ENCODE peak calls at places on chromosomes 6 and 20, in nine cellular contexts. D is PC-3, N is ovary, U is Panc1, G is astrocyte of the spinal cord, W is epithelial cell of proximal tubule, S is RWPE2, A is astrocyte of the cerebellum, V is cardiac muscle cell. Y is an unnamed sample.

GRCh38 chr20:53926428-53927028 is 143.9 kb downstream of the BCAS1 start:
- DNase-seq in A (peak), N (no peak), V (no peak), D (peak), G (peak), U (peak), S (peak), W (peak), Y (no peak)

GRCh38 chr20:33165416-33166055 is 2.4 kb upstream of the BPIFA2 start:
- DNase-seq in N (no peak), A (no peak), U (no peak), S (no peak), W (no peak), D (no peak), G (no peak), V (no peak), Y (no peak)

GRCh38 chr6:41475737-41476357 is 70.3 kb upstream of the FOXP4 start:
- DNase-seq in U (no peak), W (no peak), G (no peak), V (no peak), N (no peak), A (no peak), D (peak), S (no peak), Y (no peak)

GRCh38 chr20:50930139-50931047 is 844 bp downstream of the ADNP start:
- DNase-seq in A (no peak), V (peak), U (no peak), S (peak), G (no peak), D (no peak), N (peak), W (no peak), Y (no peak)

GRCh38 chr20:31674895-31675827 is 37.4 kb downstream of the COX4I2 start:
- DNase-seq in A (peak), U (no peak), D (peak), S (peak), G (peak), W (no peak), N (peak), V (no peak), Y (peak)

GRCh38 chr6:106156863-106157262 is 70.7 kb downstream of the PRDM1 start:
- DNase-seq in A (no peak), G (no peak), N (no peak), V (no peak), S (no peak), U (no peak), W (no peak), D (no peak), Y (no peak)

GRCh38 chr20:50654899-50655298 is 36.4 kb downstream of the RIPOR3 start:
- DNase-seq in S (no peak), W (no peak), U (no peak), V (no peak), G (peak), N (peak), A (no peak), D (no peak), Y (no peak)

GRCh38 chr20:38307371-38308046 is 3.6 kb downstream of the BPI start:
- DNase-seq in S (no peak), W (no peak), N (no peak), U (no peak), V (no peak), A (no peak), D (no peak), G (peak), Y (no peak)

GRCh38 chr6:132919476-132919875 is 105.1 kb downstream of the RPS12 start:
- DNase-seq in W (peak), D (peak), V (peak), U (no peak), A (peak), G (peak), S (no peak), N (peak), Y (peak)

GRCh38 chr20:62768815-62769287 is 27.4 kb upstream of the MRGBP start:
- DNase-seq in S (no peak), W (no peak), U (no peak), V (peak), D (no peak), N (no peak), G (peak), A (peak), Y (no peak)

GRCh38 chr20:63351811-63352591 is 9.1 kb downstream of the CHRNA4 start:
- DNase-seq in U (no peak), W (no peak), S (no peak), G (no peak), A (no peak), V (peak), D (no peak), N (no peak), Y (peak)

GRCh38 chr6:41966961-41967311 is 25.3 kb upstream of the CCND3 start:
- DNase-seq in A (peak), D (peak), U (no peak), G (peak), N (no peak), S (no peak), V (no peak), W (peak), Y (no peak)

GRCh38 chr6:148561629-148562028 is 185.2 kb upstream of the UST start:
- DNase-seq in G (no peak), S (no peak), N (no peak), W (no peak), V (no peak), D (no peak), A (no peak), U (no peak), Y (no peak)

GRCh38 chr20:49460916-49461315 is 21.6 kb downstream of the KCNB1 start:
- DNase-seq in W (peak), D (peak), N (no peak), U (no peak), A (peak), S (peak), V (no peak), G (peak), Y (no peak)

DNA sequence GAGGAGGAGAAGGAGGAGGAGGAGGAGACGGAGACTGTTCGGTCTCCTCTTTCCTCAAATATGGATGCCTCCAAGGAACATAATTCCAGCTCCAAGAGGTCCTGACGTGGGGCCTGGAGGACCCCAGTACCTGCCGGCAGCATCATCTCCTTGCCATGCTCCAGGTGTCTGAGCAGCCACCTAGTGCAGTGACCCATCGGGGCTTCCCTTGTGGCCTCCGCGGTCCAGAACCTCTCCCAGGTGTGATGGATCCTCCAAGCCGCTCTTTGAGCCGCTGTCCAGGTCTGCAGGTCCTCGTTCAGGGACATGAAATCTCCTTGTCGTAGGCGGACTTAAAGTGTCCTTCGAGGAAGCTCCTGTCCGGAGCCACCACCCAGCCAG is 35.8 kb upstream of the HLA-C start:
- DNase-seq in V (no peak), U (no peak), D (no peak), W (no peak), N (no peak), G (no peak), S (no peak), A (no peak), Y (no peak)
- H3K4me3 ChIP-seq in V (no peak), U (no peak), D (no peak), W (no peak), N (no peak), G (no peak), S (peak), A (no peak), Y (peak)

GRCh38 chr6:111792914-111793700 is 80.1 kb downstream of the FYN start:
- DNase-seq in V (no peak), U (no peak), A (no peak), G (no peak), S (no peak), N (no peak), D (no peak), W (no peak), Y (no peak)

GRCh38 chr6:111792241-111792640 is 81.0 kb downstream of the FYN start:
- DNase-seq in D (no peak), V (no peak), A (no peak), S (no peak), G (no peak), N (no peak), U (no peak), W (no peak), Y (no peak)

GRCh38 chr6:111791415-111791814 is 81.8 kb downstream of the FYN start:
- DNase-seq in S (no peak), U (no peak), A (no peak), V (no peak), W (no peak), N (no peak), G (no peak), D (no peak), Y (no peak)

GRCh38 chr6:111788779-111789276 is 84.4 kb downstream of the FYN start:
- DNase-seq in V (no peak), W (no peak), S (no peak), A (no peak), U (no peak), D (no peak), G (no peak), N (no peak), Y (no peak)

DNA sequence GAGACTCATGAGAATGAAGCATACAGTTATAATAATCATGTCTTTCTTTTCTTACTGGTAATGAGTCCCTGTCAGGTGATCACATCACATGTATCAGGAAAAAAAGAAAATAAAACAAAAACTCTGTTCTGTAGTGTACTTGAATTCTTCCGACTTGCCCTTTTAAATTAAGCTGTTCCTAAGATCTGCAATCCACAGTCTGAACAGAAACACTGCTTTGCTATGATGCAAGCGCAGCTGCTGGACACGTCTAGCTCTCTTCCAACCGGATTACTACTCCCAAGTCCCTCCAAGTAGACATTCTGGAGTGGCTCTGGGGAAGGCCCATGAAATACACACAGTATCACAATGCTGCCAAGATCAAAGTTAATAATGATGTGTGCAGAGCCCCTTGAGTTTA is 83.7 kb downstream of the FYN start:
- DNase-seq in V (no peak), U (no peak), S (no peak), D (no peak), N (peak), W (no peak), G (no peak), A (no peak), Y (peak)
- H3K4me3 ChIP-seq in V (no peak), U (no peak), S (no peak), D (no peak), N (no peak), W (no peak), G (no peak), A (no peak), Y (no peak)

GRCh38 chr20:6769953-6770831 is 2.7 kb downstream of the BMP2 start:
- DNase-seq in N (peak), W (no peak), S (peak), G (peak), A (no peak), U (no peak), D (no peak), V (peak), Y (peak)
- H3K4me3 ChIP-seq in N (peak), W (peak), S (peak), G (peak), A (peak), U (no peak), D (no peak), V (peak), Y (peak)

GRCh38 chr6:162845972-162846371 is 118.2 kb downstream of the PACRG start:
- DNase-seq in A (no peak), N (no peak), U (no peak), S (no peak), V (peak), G (no peak), D (no peak), W (no peak), Y (no peak)
- H3K4me3 ChIP-seq in A (no peak), N (no peak), U (no peak), S (no peak), V (no peak), G (no peak), D (no peak), W (no peak), Y (no peak)

GRCh38 chr6:19805146-19805515 is 32.0 kb upstream of the ID4 start:
- DNase-seq in N (no peak), D (peak), S (no peak), G (peak), W (no peak), U (no peak), A (no peak), V (no peak), Y (no peak)
- H3K4me3 ChIP-seq in N (peak), D (peak), S (peak), G (peak), W (peak), U (peak), A (peak), V (peak), Y (peak)

DNA sequence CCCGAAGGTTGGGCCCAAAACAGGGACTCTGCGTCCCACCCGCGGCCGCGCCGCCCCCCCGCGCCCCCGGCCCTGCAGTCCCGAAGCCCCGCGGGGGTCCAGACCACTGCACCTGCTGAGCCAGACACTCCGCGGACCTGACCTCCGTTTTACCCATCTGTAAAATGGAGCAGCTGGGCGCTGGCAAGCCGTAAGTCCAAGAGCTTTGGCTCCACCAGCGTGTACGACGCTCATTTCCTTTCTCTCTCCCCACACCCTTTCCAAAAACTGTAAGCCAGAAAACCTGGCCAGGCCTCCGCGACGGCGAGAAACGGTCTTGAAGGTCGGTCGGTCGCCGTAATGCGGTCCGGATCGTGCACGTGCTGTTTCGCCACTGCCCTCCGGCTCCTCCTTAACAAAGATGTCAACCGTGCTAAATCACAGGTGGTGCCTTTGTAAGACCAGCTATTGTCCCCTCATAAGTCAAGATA is 7.8 kb upstream of the NR2E1 start:
- DNase-seq in N (no peak), W (no peak), D (no peak), V (no peak), G (no peak), S (no peak), A (no peak), U (no peak), Y (no peak)
- H3K4me3 ChIP-seq in N (no peak), W (no peak), D (peak), V (peak), G (no peak), S (no peak), A (no peak), U (no peak), Y (peak)

GRCh38 chr20:35661908-35662307 is 2.8 kb downstream of the CPNE1 start:
- DNase-seq in U (no peak), D (no peak), N (no peak), A (no peak), G (no peak), V (no peak), S (no peak), W (no peak), Y (no peak)
- H3K4me3 ChIP-seq in U (peak), D (peak), N (peak), A (peak), G (peak), V (peak), S (peak), W (peak), Y (peak)